ENCODE peak calls at places on chromosomes 13 and 19, in eight cellular contexts. M is esophagus muscularis mucosa, A is ovary, Z is SK-N-SH, Y is stomach, R is GM12878, J is tibial nerve, U is transverse colon. S is an unnamed sample.

GRCh38 chr13:104024416-104025170 is 958.4 kb upstream of the SLC10A2 start:
- DNase-seq in M (no peak), A (no peak), Z (no peak), Y (no peak), R (no peak), J (no peak), U (no peak), S (no peak)

GRCh38 chr13:101289764-101290163 is 126.5 kb downstream of the NALCN start:
- DNase-seq in M (no peak), A (no peak), Z (peak), Y (no peak), R (no peak), J (no peak), U (no peak), S (no peak)

GRCh38 chr13:83881917-83882625 is at the start of gene SLITRK1:
- DNase-seq in M (no peak), A (no peak), Z (peak), Y (no peak), R (peak), J (no peak), U (no peak), S (peak)

GRCh38 chr19:34482380-34483250 is 1.1 kb downstream of the WTIP start:
- DNase-seq in M (no peak), A (no peak), Z (peak), Y (no peak), R (no peak), J (no peak), U (no peak), S (peak)

GRCh38 chr19:40800997-40801377 is 2.0 kb downstream of the EGLN2 start:
- DNase-seq in M (no peak), A (no peak), Z (no peak), Y (no peak), R (no peak), J (no peak), U (no peak), S (no peak)

GRCh38 chr13:99926014-99926731 is 45.4 kb downstream of the ZIC5 start:
- DNase-seq in M (no peak), A (no peak), Z (peak), Y (peak), R (no peak), J (no peak), U (peak), S (peak)

GRCh38 chr13:98272549-98272948 is 95.5 kb upstream of the RNF113B start:
- DNase-seq in M (no peak), A (no peak), Z (no peak), Y (no peak), R (no peak), J (no peak), U (no peak), S (no peak)

GRCh38 chr19:28290963-28291657 is 921.8 kb downstream of the UQCRFS1 start:
- DNase-seq in M (no peak), A (no peak), Z (no peak), Y (no peak), R (no peak), J (no peak), U (no peak), S (no peak)

GRCh38 chr13:63367522-63368198 is 1952.0 kb upstream of the PCDH20 start:
- DNase-seq in M (no peak), A (no peak), Z (no peak), Y (no peak), R (no peak), J (no peak), U (no peak), S (no peak)

GRCh38 chr19:57389194-57389729 is 392 bp upstream of the ZNF548 start:
- DNase-seq in M (no peak), A (no peak), Z (no peak), Y (no peak), R (no peak), J (no peak), U (no peak), S (no peak)

GRCh38 chr13:48235100-48235813 is 2.3 kb downstream of the ITM2B start:
- DNase-seq in M (no peak), A (peak), Z (peak), Y (peak), R (peak), J (no peak), U (peak), S (peak)

GRCh38 chr19:50315773-50316448 is 13.3 kb downstream of the KCNC3 start:
- DNase-seq in M (no peak), A (no peak), Z (peak), Y (no peak), R (no peak), J (no peak), U (no peak), S (no peak)

GRCh38 chr13:51861728-51862300 is at the start of gene CCDC70:
- DNase-seq in M (peak), A (no peak), Z (no peak), Y (no peak), R (no peak), J (no peak), U (no peak), S (no peak)

GRCh38 chr13:113084094-113084942 is 21.3 kb upstream of the F7 start:
- DNase-seq in M (no peak), A (no peak), Z (no peak), Y (no peak), R (no peak), J (no peak), U (no peak), S (no peak)

GRCh38 chr13:99985243-99985874 is 3.8 kb downstream of the ZIC2 start:
- DNase-seq in M (peak), A (no peak), Z (no peak), Y (no peak), R (no peak), J (no peak), U (no peak), S (no peak)

GRCh38 chr19:3813473-3814392 is 27.6 kb upstream of the MATK start:
- DNase-seq in M (no peak), A (no peak), Z (no peak), Y (no peak), R (no peak), J (no peak), U (no peak), S (no peak)

GRCh38 chr19:10295847-10296591 is 6.3 kb downstream of the ICAM5 start:
- DNase-seq in M (no peak), A (no peak), Z (peak), Y (no peak), R (no peak), J (no peak), U (no peak), S (peak)

GRCh38 chr19:11261431-11261901 is 858 bp downstream of the DOCK6 start:
- DNase-seq in M (no peak), A (peak), Z (peak), Y (no peak), R (no peak), J (no peak), U (no peak), S (no peak)

GRCh38 chr19:7788178-7788932 is 25.3 kb downstream of the CLEC4M start:
- DNase-seq in M (no peak), A (no peak), Z (no peak), Y (no peak), R (no peak), J (no peak), U (no peak), S (no peak)

GRCh38 chr19:33814181-33815165 is 17.8 kb downstream of the KCTD15 start:
- DNase-seq in M (no peak), A (no peak), Z (peak), Y (no peak), R (no peak), J (no peak), U (no peak), S (no peak)

GRCh38 chr13:43061496-43062280 is 38.3 kb downstream of the DNAJC15 start:
- DNase-seq in M (no peak), A (no peak), Z (no peak), Y (no peak), R (no peak), J (no peak), U (no peak), S (no peak)

GRCh38 chr19:39381910-39382611 is 8.8 kb downstream of the PAF1 start:
- DNase-seq in M (no peak), A (no peak), Z (no peak), Y (no peak), R (no peak), J (no peak), U (no peak), S (no peak)

GRCh38 chr13:24251525-24251924 is 57.9 kb upstream of the C1QTNF9 start:
- DNase-seq in M (no peak), A (no peak), Z (no peak), Y (no peak), R (no peak), J (no peak), U (peak), S (peak)

GRCh38 chr19:48053856-48054255 is 10.0 kb upstream of the CABP5 start:
- DNase-seq in M (no peak), A (no peak), Z (no peak), Y (no peak), R (no peak), J (no peak), U (no peak), S (no peak)

GRCh38 chr19:57055956-57056355 is 63.8 kb upstream of the USP29 start:
- DNase-seq in M (no peak), A (no peak), Z (no peak), Y (no peak), R (no peak), J (no peak), U (no peak), S (no peak)

GRCh38 chr13:79197933-79198332 is 208.1 kb downstream of the RBM26 start:
- DNase-seq in M (no peak), A (no peak), Z (no peak), Y (no peak), R (no peak), J (no peak), U (no peak), S (no peak)

GRCh38 chr13:66553391-66553790 is 676.7 kb downstream of the PCDH9 start:
- DNase-seq in M (no peak), A (no peak), Z (no peak), Y (no peak), R (no peak), J (no peak), U (no peak), S (no peak)

GRCh38 chr13:49466240-49466914 is 22.3 kb downstream of the SETDB2 start:
- DNase-seq in M (no peak), A (no peak), Z (no peak), Y (no peak), R (no peak), J (no peak), U (no peak), S (no peak)

DNA sequence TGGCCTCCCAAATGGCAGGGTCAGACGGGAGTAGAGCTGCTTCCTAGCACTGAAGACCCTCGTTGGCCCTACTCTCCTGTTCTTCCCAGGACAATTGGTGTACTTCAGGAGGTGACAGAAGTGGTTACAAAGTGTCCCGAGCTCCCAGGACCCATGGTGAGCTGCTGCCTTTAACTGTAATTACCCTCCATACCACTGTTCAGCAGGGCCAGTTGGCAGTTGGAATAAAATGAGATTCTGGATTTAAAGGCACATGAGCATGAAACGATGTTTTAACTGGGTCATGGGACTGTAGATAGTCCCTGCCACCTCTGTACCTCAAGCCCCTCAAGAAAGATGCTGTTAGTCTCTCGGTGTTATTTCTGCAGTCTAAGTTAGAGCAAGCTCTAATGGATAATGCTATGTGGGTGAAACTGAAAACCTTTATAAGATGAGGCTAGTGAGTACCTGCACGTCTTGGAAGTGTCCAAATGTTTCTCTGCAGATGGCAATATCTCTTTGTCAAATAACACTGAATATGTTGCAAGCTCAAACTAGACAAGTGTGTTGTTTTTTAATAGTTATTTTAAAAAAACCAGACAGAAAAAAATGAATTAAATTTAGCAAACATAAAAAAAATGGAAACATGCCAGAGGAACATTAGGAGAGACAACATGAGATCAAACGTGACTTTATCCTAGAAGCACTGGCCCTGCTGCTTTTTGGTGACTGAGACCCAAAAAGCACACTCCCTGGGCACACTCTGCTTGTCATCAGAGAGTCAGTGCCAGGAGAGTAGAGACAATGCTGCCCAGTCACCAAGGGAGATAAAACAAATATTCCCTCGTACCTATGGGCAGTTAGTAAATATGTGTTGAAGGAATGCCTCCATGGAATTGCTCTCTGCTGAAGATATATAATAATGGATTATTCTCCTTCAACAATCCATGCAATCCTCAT is 266.3 kb downstream of the LMO7 start:
- DNase-seq in M (no peak), A (no peak), Z (no peak), Y (no peak), R (no peak), J (no peak), U (no peak), S (no peak)
- H3K27ac ChIP-seq in M (peak), A (no peak), Z (no peak), Y (no peak), R (no peak), J (no peak), U (no peak), S (no peak)

DNA sequence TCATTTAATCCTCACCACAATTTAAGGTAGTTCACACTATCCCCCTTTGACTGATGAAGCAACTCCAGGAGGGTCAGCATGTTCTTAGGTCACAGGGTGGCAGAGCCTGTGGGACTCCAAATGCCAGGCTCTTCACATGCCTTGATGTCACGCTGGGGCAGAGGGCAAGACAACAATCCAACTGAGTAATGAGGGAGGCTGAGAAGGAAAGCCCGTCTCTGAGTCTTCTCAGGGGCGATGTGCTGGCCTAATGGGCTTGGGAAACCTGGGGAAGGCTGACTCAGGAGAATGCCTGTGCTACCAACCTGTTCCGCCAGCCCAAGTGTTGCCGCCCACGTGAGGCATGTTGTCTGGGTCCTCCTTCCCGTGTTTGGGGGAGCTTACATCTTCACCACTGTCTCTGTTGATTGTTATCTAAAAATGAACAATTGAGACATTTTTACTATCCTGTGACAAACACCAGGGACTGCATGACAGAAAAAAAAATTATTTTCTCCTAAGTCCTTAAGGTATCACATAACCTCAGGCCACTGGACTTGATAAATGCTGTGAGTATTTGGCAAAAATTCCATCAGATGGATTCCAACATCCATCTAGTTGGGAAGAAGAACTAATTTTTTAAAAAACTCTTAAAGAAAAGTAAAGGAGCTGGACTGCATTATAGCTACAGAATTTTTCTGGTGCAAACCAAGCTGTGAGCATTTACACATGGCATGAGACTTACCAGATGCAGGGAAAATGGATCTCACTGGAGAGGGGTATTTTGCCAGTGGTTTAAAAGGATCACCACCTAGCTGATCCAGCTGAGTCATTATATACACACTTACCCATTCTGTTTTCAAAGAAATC is 157.5 kb downstream of the RGCC start:
- DNase-seq in M (no peak), A (peak), Z (no peak), Y (no peak), R (no peak), J (no peak), U (no peak), S (no peak)
- TF ChIP-seq EP300 in M (no peak), A (no peak), Z (no peak), Y (no peak), R (no peak), J (no peak), U (no peak), S (no peak)

DNA sequence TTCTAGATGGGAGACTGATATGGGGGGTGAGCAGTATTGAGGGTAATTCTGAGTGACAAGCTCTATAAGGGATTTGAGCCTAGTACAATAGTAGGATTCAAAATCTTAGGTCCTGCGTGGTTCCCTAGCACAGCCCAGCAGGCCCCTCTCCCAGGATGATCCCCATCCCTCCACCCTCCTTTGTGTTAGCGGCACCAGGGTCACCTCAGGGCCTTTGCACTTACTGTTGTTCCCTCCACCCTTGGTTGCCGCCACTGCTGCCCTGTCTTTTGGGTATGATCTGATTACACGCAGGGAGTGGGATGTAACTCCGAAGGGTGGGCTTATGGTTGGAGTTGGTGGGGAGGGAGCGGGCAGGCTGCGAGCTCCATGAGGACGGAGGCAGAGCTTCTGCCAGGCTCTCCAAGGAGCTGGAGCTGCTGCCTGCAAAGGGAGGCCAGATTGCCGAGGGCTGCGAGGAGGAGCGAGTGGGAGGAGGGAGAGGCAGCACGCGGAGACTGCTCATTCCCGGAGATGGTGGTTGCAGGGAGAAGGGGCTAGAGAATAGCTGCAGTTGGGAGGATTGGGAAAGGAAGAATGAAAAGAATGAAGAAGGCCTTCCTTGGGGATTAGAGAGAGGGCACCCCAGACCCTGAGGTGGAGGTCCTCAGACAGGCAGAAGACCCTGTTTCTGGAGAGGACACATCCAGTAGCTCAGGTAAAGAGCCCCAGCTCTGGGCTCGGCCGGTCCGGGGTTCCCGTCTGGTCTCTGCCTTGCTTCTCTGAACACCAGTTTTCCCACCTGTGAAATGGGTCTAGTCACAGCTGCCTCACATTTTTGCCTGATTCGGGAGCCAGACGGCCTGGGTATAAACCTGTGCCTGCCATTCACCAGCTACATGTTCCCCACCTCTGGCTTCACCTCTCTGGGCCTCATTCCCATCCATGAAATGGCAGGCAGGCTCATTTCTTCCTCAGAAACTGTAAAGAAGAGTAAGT is 5.2 kb downstream of the NACC1 start:
- DNase-seq in M (no peak), A (no peak), Z (no peak), Y (no peak), R (no peak), J (no peak), U (no peak), S (no peak)
- H3K27ac ChIP-seq in M (no peak), A (no peak), Z (no peak), Y (no peak), R (no peak), J (no peak), U (no peak), S (no peak)

DNA sequence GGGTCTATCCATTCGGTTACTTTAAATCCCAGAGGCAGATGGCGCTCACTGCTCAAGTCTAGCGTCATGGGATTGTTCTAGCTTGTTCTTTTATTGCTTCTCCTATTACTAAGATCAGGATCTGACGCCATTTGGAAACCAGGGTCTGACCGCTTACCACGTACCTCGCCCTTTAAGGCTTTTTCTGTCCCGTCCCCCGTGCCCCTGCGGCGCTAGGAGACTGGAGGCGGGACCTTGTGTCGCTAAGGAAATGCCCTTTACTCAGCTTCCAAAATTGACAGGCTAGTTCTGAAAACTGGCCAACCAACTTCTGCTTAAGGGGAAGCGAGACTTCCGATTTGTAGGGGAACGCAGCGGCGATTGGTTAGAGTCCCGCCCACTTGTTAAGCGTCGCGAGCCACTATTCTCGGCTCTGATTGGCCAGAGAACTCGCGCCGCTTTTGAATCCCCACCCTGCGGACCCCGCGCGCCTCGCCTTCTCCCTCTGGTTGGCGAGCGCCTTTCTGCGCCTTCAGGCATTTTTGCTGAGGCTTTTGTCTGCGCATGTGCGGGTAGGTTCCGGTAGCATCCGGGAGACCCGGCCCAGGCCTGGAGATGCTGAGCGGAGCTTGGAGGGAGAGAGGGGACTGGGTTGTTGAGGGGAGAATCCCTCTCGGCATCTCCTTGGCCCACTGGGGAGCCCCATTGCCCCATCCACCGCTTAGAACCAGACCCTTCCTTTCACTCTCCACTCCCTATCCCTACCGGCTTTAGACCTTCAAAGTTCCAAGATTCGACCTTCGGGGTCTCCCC is 3.9 kb upstream of the C19orf84 start:
- DNase-seq in M (peak), A (peak), Z (peak), Y (peak), R (peak), J (peak), U (peak), S (peak)
- TF ChIP-seq EP300 in M (no peak), A (no peak), Z (no peak), Y (no peak), R (peak), J (peak), U (no peak), S (no peak)

DNA sequence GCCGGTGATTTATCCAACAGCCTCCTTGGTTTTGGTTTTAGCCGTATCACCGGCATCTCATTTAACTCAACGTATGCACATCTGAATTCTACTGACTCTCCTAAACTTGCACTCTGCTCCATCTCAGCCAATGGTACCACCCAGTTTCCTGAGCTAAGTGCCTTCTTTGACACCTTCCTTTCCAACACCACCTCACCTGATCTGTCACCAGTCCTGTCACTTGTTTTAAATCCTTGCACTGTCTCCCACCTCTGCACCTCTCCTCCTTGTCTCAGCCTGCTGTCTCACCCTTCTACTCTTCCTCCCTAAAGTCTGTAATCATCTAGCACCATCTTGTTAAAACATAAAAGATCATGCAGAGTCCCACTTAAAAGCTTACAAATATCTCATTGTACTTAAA is 28.1 kb upstream of the TPT1 start:
- DNase-seq in M (no peak), A (no peak), Z (no peak), Y (no peak), R (no peak), J (no peak), U (no peak), S (no peak)
- H3K27ac ChIP-seq in M (no peak), A (no peak), Z (no peak), Y (no peak), R (no peak), J (no peak), U (no peak), S (no peak)

GRCh38 chr19:46350029-46350757 is 3.3 kb downstream of the PPP5C start:
- DNase-seq in M (no peak), A (no peak), Z (no peak), Y (no peak), R (no peak), J (no peak), U (peak), S (no peak)
- TF ChIP-seq EP300 in M (no peak), A (no peak), Z (no peak), Y (no peak), R (no peak), J (no peak), U (no peak), S (no peak)

S was measured in upper lobe of left lung.